ENCODE peak calls at places on chromosomes 12 and 14, in ten cellular contexts. One of them, this sample, is unnamed.
A peak's percentile ranks its signal among the peaks of the same experiment; 100 is the strongest.

GRCh38 chr12:121451931-121452330 is 52.0 kb downstream of the RNF34 start:
- DNase-seq in HCT116: no peak
- DNase-seq in heart left ventricle: no peak
- DNase-seq in breast epithelium: no peak
- DNase-seq in lower lobe of right lung: no peak
- DNase-seq in DND-41: no peak
- DNase-seq in lung: no peak
- DNase-seq in psoas muscle: no peak
- DNase-seq in OCI-LY7: no peak
- DNase-seq in right atrium auricular region: no peak
- DNase-seq in this sample: no peak

GRCh38 chr12:6792522-6793201 is 3.3 kb downstream of the CD4 start:
- DNase-seq in breast epithelium: no peak
- DNase-seq in heart left ventricle: peak; percentile 44
- DNase-seq in lower lobe of right lung: peak; percentile 71
- DNase-seq in lung: no peak
- DNase-seq in HCT116: no peak
- DNase-seq in OCI-LY7: no peak
- DNase-seq in psoas muscle: peak; percentile 63
- DNase-seq in DND-41: peak; percentile 39
- DNase-seq in right atrium auricular region: no peak
- DNase-seq in this sample: no peak

GRCh38 chr14:70934502-70935134 is 27.4 kb downstream of the PCNX1 start:
- DNase-seq in heart left ventricle: no peak
- DNase-seq in DND-41: no peak
- DNase-seq in breast epithelium: no peak
- DNase-seq in right atrium auricular region: no peak
- DNase-seq in lung: no peak
- DNase-seq in lower lobe of right lung: no peak
- DNase-seq in psoas muscle: no peak
- DNase-seq in OCI-LY7: no peak
- DNase-seq in HCT116: no peak
- DNase-seq in this sample: no peak

GRCh38 chr12:121793501-121793835 is at the start of gene RHOF:
- DNase-seq in psoas muscle: no peak
- DNase-seq in DND-41: no peak
- DNase-seq in lung: peak; percentile 55
- DNase-seq in breast epithelium: no peak
- DNase-seq in heart left ventricle: no peak
- DNase-seq in HCT116: no peak
- DNase-seq in OCI-LY7: peak; percentile 70
- DNase-seq in right atrium auricular region: no peak
- DNase-seq in lower lobe of right lung: peak; percentile 80
- DNase-seq in this sample: peak; percentile 83

GRCh38 chr14:72894623-72895378 is 900 bp upstream of the DPF3 start:
- DNase-seq in lung: no peak
- DNase-seq in right atrium auricular region: no peak
- DNase-seq in lower lobe of right lung: no peak
- DNase-seq in DND-41: no peak
- DNase-seq in HCT116: no peak
- DNase-seq in OCI-LY7: no peak
- DNase-seq in heart left ventricle: no peak
- DNase-seq in breast epithelium: no peak
- DNase-seq in psoas muscle: peak; percentile 75
- DNase-seq in this sample: peak; percentile 53

GRCh38 chr12:59651230-59651920 is 55.5 kb downstream of the SLC16A7 start:
- DNase-seq in DND-41: no peak
- DNase-seq in OCI-LY7: no peak
- DNase-seq in lung: no peak
- DNase-seq in right atrium auricular region: no peak
- DNase-seq in lower lobe of right lung: no peak
- DNase-seq in psoas muscle: no peak
- DNase-seq in heart left ventricle: no peak
- DNase-seq in breast epithelium: no peak
- DNase-seq in HCT116: no peak
- DNase-seq in this sample: no peak

GRCh38 chr12:46808955-46809697 is 16.7 kb downstream of the SLC38A4 start:
- DNase-seq in right atrium auricular region: no peak
- DNase-seq in heart left ventricle: no peak
- DNase-seq in lower lobe of right lung: no peak
- DNase-seq in breast epithelium: no peak
- DNase-seq in lung: no peak
- DNase-seq in psoas muscle: no peak
- DNase-seq in DND-41: no peak
- DNase-seq in HCT116: no peak
- DNase-seq in OCI-LY7: no peak
- DNase-seq in this sample: no peak

GRCh38 chr14:70190156-70190555 is 1.4 kb upstream of the SLC8A3 start:
- DNase-seq in heart left ventricle: no peak
- DNase-seq in DND-41: no peak
- DNase-seq in lower lobe of right lung: no peak
- DNase-seq in breast epithelium: no peak
- DNase-seq in right atrium auricular region: no peak
- DNase-seq in psoas muscle: no peak
- DNase-seq in OCI-LY7: no peak
- DNase-seq in HCT116: no peak
- DNase-seq in lung: no peak
- DNase-seq in this sample: no peak

GRCh38 chr14:55122441-55122986 is 6.5 kb upstream of the LGALS3 start:
- DNase-seq in OCI-LY7: no peak
- DNase-seq in psoas muscle: no peak
- DNase-seq in lung: peak; percentile 53
- DNase-seq in lower lobe of right lung: peak; percentile 71
- DNase-seq in HCT116: no peak
- DNase-seq in breast epithelium: peak; percentile 50
- DNase-seq in right atrium auricular region: no peak
- DNase-seq in heart left ventricle: peak; percentile 81
- DNase-seq in DND-41: no peak
- DNase-seq in this sample: peak; percentile 90

GRCh38 chr14:95292660-95293425 is 26.9 kb downstream of the CLMN start:
- DNase-seq in lung: no peak
- DNase-seq in lower lobe of right lung: no peak
- DNase-seq in psoas muscle: no peak
- DNase-seq in DND-41: no peak
- DNase-seq in HCT116: no peak
- DNase-seq in right atrium auricular region: no peak
- DNase-seq in heart left ventricle: no peak
- DNase-seq in breast epithelium: no peak
- DNase-seq in OCI-LY7: no peak
- DNase-seq in this sample: no peak

GRCh38 chr12:14540801-14541462 is 26.8 kb downstream of the PLBD1 start:
- DNase-seq in heart left ventricle: no peak
- DNase-seq in HCT116: no peak
- DNase-seq in lower lobe of right lung: no peak
- DNase-seq in breast epithelium: no peak
- DNase-seq in OCI-LY7: no peak
- DNase-seq in right atrium auricular region: no peak
- DNase-seq in lung: no peak
- DNase-seq in DND-41: no peak
- DNase-seq in psoas muscle: no peak
- DNase-seq in this sample: no peak

GRCh38 chr14:91418387-91419043 is 895 bp upstream of the CCDC88C start:
- DNase-seq in breast epithelium: peak; percentile 37
- DNase-seq in lower lobe of right lung: peak; percentile 81
- DNase-seq in DND-41: peak; percentile 88
- DNase-seq in HCT116: peak; percentile 42
- DNase-seq in OCI-LY7: peak; percentile 82
- DNase-seq in psoas muscle: peak; percentile 76
- DNase-seq in lung: peak; percentile 78
- DNase-seq in right atrium auricular region: peak; percentile 68
- DNase-seq in heart left ventricle: peak; percentile 73
- DNase-seq in this sample: peak; percentile 84

GRCh38 chr12:131511391-131511802 is 199.5 kb upstream of the SFSWAP start:
- DNase-seq in OCI-LY7: peak; percentile 89
- DNase-seq in psoas muscle: no peak
- DNase-seq in lower lobe of right lung: no peak
- DNase-seq in lung: no peak
- DNase-seq in heart left ventricle: no peak
- DNase-seq in breast epithelium: no peak
- DNase-seq in right atrium auricular region: no peak
- DNase-seq in DND-41: peak; percentile 35
- DNase-seq in HCT116: peak; percentile 3
- DNase-seq in this sample: no peak

GRCh38 chr12:31204995-31205582 is 120.9 kb downstream of the SINHCAF start:
- DNase-seq in OCI-LY7: peak; percentile 39
- DNase-seq in right atrium auricular region: no peak
- DNase-seq in lung: no peak
- DNase-seq in DND-41: no peak
- DNase-seq in breast epithelium: no peak
- DNase-seq in lower lobe of right lung: no peak
- DNase-seq in HCT116: no peak
- DNase-seq in heart left ventricle: no peak
- DNase-seq in psoas muscle: no peak
- DNase-seq in this sample: no peak

GRCh38 chr14:60637490-60638452 is 11.5 kb downstream of the SIX1 start:
- DNase-seq in lower lobe of right lung: no peak
- DNase-seq in breast epithelium: no peak
- DNase-seq in DND-41: no peak
- DNase-seq in right atrium auricular region: no peak
- DNase-seq in heart left ventricle: no peak
- DNase-seq in HCT116: no peak
- DNase-seq in psoas muscle: peak; percentile 74
- DNase-seq in lung: no peak
- DNase-seq in OCI-LY7: no peak
- DNase-seq in this sample: no peak

GRCh38 chr14:92619671-92620437 is 106.3 kb downstream of the RIN3 start:
- DNase-seq in HCT116: no peak
- DNase-seq in OCI-LY7: no peak
- DNase-seq in right atrium auricular region: no peak
- DNase-seq in lower lobe of right lung: no peak
- DNase-seq in breast epithelium: no peak
- DNase-seq in psoas muscle: no peak
- DNase-seq in lung: no peak
- DNase-seq in DND-41: no peak
- DNase-seq in heart left ventricle: no peak
- DNase-seq in this sample: no peak

GRCh38 chr12:25195056-25195971 is at the start of the genes DNAI7 and ETFRF1:
- DNase-seq in HCT116: peak; percentile 86
- DNase-seq in psoas muscle: peak; percentile 99
- DNase-seq in right atrium auricular region: peak; percentile 97
- DNase-seq in OCI-LY7: peak; percentile 96
- DNase-seq in DND-41: peak; percentile 95
- DNase-seq in lower lobe of right lung: peak; percentile 100
- DNase-seq in heart left ventricle: peak; percentile 98
- DNase-seq in lung: peak; percentile 97
- DNase-seq in breast epithelium: peak; percentile 95
- DNase-seq in this sample: peak; percentile 99
- TF ChIP-seq CTCF in HCT116: no peak
- TF ChIP-seq CTCF in psoas muscle: peak; percentile 3
- TF ChIP-seq CTCF in right atrium auricular region: peak; percentile 38
- TF ChIP-seq CTCF in OCI-LY7: peak; percentile 19
- TF ChIP-seq CTCF in DND-41: no peak
- TF ChIP-seq CTCF in lower lobe of right lung: no peak
- TF ChIP-seq CTCF in heart left ventricle: no peak
- TF ChIP-seq CTCF in lung: no peak
- TF ChIP-seq CTCF in breast epithelium: peak; percentile 29
- TF ChIP-seq CTCF in this sample: no peak

DNA sequence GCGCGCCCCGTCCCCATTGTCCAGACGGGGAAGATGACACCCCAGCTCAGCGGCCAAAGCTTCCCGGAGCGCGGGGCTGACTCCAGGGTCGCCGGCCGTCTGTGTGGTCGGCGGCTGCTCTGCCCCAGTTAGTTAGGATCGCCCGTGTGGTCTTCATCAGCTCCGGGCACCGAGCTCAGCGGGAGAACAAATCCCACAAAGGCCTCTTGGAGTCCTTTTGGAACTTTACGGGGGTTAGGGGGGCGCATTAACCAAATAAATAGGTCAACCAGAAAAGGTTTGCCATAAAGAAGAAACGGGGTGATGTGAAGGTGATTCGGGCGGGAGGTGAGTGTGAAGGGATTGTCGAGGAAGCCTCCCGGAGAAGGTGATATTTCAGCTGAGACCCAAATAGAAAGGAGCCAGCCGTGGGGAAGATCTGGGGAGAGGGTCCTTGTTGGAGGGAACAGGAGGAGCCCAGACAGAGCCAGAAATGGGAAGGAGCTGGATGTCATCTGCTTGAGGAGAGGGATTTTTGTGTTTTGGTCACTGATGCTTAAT is 697 bp downstream of the ATP6V0A2 start:
- DNase-seq in heart left ventricle: no peak
- DNase-seq in lower lobe of right lung: no peak
- DNase-seq in psoas muscle: peak; percentile 53
- DNase-seq in breast epithelium: peak; percentile 16
- DNase-seq in DND-41: no peak
- DNase-seq in OCI-LY7: no peak
- DNase-seq in right atrium auricular region: no peak
- DNase-seq in HCT116: no peak
- DNase-seq in lung: no peak
- DNase-seq in this sample: no peak
- H3K4me3 ChIP-seq in heart left ventricle: peak overlapping the region; percentile 100
- H3K4me3 ChIP-seq in lower lobe of right lung: peak overlapping the region; percentile 99
- H3K4me3 ChIP-seq in psoas muscle: peak overlapping the region; percentile 99
- H3K4me3 ChIP-seq in breast epithelium: peak overlapping the region; percentile 99
- H3K4me3 ChIP-seq in DND-41: peak overlapping the region; percentile 90
- H3K4me3 ChIP-seq in OCI-LY7: peak overlapping the region; percentile 87
- H3K4me3 ChIP-seq in right atrium auricular region: peak overlapping the region; percentile 94
- H3K4me3 ChIP-seq in HCT116: peak overlapping the region; percentile 88
- H3K4me3 ChIP-seq in lung: peak overlapping the region; percentile 98
- H3K4me3 ChIP-seq in this sample: peak overlapping the region; percentile 99

GRCh38 chr14:103879570-103880333 is 32.4 kb upstream of the PPP1R13B start:
- DNase-seq in lung: peak; percentile 84
- DNase-seq in right atrium auricular region: no peak
- DNase-seq in lower lobe of right lung: peak; percentile 82
- DNase-seq in OCI-LY7: no peak
- DNase-seq in heart left ventricle: peak; percentile 63
- DNase-seq in HCT116: no peak
- DNase-seq in DND-41: no peak
- DNase-seq in psoas muscle: no peak
- DNase-seq in breast epithelium: peak; percentile 66
- DNase-seq in this sample: peak; percentile 90
- H3K4me1 ChIP-seq in lung: peaks cover 34% of the 10 kb centered on the region
- H3K4me1 ChIP-seq in right atrium auricular region: no peaks in the 10 kb centered on the region
- H3K4me1 ChIP-seq in lower lobe of right lung: peaks cover 45% of the 10 kb centered on the region
- H3K4me1 ChIP-seq in OCI-LY7: no peaks in the 10 kb centered on the region
- H3K4me1 ChIP-seq in heart left ventricle: peaks cover 30% of the 10 kb centered on the region
- H3K4me1 ChIP-seq in HCT116: peaks cover 26% of the 10 kb centered on the region
- H3K4me1 ChIP-seq in DND-41: peaks cover 11% of the 10 kb centered on the region
- H3K4me1 ChIP-seq in psoas muscle: peaks cover 13% of the 10 kb centered on the region
- H3K4me1 ChIP-seq in breast epithelium: peaks cover 10% of the 10 kb centered on the region
- H3K4me1 ChIP-seq in this sample: peaks cover 41% of the 10 kb centered on the region

DNA sequence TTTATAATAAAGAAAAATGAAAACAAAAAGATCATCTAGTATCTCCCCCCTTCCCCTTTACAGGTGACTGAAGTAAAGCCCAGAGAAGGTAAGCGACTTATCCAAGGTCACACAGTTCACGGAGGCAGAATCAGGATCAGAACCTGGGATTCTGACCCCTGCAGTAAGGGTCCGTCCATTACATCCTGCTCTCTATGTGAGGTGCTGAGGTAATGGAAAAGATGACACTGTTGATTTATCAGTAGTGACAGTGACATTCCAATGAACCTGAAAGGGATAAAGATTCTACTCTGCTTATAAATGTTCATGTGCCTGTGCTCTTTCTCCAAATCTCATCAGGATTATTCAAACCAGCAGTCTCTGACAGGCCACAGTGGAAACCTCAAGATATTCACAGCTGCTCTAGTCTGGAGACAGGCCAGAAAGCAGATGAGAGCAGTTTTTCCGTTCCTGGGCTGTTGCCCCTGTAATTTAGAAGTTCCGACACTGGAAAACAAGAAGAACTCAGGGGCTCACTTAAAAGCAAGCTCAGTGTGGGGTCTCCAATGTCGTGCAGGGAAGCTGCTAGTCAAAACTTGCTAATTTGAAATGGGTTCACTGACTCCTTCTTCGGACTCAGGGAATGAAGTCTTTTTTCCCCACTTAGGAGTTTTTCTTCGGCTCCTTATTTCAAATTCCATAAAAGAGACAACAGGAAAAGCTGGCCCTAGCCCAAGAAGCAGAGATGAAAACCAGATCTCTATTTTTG is 131.7 kb upstream of the EEA1 start:
- DNase-seq in HCT116: no peak
- DNase-seq in lower lobe of right lung: no peak
- DNase-seq in DND-41: no peak
- DNase-seq in right atrium auricular region: no peak
- DNase-seq in breast epithelium: no peak
- DNase-seq in psoas muscle: no peak
- DNase-seq in heart left ventricle: peak; percentile 56
- DNase-seq in lung: no peak
- DNase-seq in OCI-LY7: no peak
- DNase-seq in this sample: no peak
- TF ChIP-seq CTCF in HCT116: no peak
- TF ChIP-seq CTCF in lower lobe of right lung: no peak
- TF ChIP-seq CTCF in DND-41: no peak
- TF ChIP-seq CTCF in right atrium auricular region: no peak
- TF ChIP-seq CTCF in breast epithelium: no peak
- TF ChIP-seq CTCF in psoas muscle: no peak
- TF ChIP-seq CTCF in heart left ventricle: no peak
- TF ChIP-seq CTCF in lung: no peak
- TF ChIP-seq CTCF in OCI-LY7: no peak
- TF ChIP-seq CTCF in this sample: no peak

This sample was measured in mucosa of descending colon.